ENCODE peak calls at places on chromosomes 12 and 14, in nine cellular contexts. One of them, this sample, is unnamed.

GRCh38 chr14:21723431-21724045 is 49.9 kb upstream of the OR4E1 start:
- DNase-seq in spleen: no peak
- DNase-seq in heart left ventricle: no peak
- DNase-seq in IMR-90: no peak
- DNase-seq in right lobe of liver: no peak
- DNase-seq in prostate gland: no peak
- DNase-seq in breast epithelium: no peak
- DNase-seq in ovary: no peak
- DNase-seq in suprapubic skin: no peak
- DNase-seq in this sample: no peak

GRCh38 chr14:96117101-96117897 is 78.1 kb downstream of the C14orf132 start:
- DNase-seq in IMR-90: peak; percentile 54
- DNase-seq in prostate gland: no peak
- DNase-seq in breast epithelium: no peak
- DNase-seq in heart left ventricle: no peak
- DNase-seq in suprapubic skin: no peak
- DNase-seq in ovary: no peak
- DNase-seq in spleen: no peak
- DNase-seq in right lobe of liver: no peak
- DNase-seq in this sample: no peak

GRCh38 chr12:12881495-12881894 is 9.9 kb upstream of the GPRC5A start:
- DNase-seq in spleen: no peak
- DNase-seq in ovary: no peak
- DNase-seq in IMR-90: peak; percentile 79
- DNase-seq in suprapubic skin: no peak
- DNase-seq in prostate gland: no peak
- DNase-seq in heart left ventricle: no peak
- DNase-seq in right lobe of liver: no peak
- DNase-seq in breast epithelium: no peak
- DNase-seq in this sample: no peak

GRCh38 chr12:127060310-127060847 is 1206.6 kb upstream of the TMEM132C start:
- DNase-seq in ovary: no peak
- DNase-seq in heart left ventricle: no peak
- DNase-seq in prostate gland: no peak
- DNase-seq in suprapubic skin: no peak
- DNase-seq in IMR-90: no peak
- DNase-seq in breast epithelium: no peak
- DNase-seq in spleen: peak; percentile 76
- DNase-seq in right lobe of liver: peak; percentile 54
- DNase-seq in this sample: no peak

GRCh38 chr14:62329427-62329826 is 567.2 kb downstream of the SNAPC1 start:
- DNase-seq in IMR-90: peak; percentile 63
- DNase-seq in spleen: no peak
- DNase-seq in right lobe of liver: no peak
- DNase-seq in prostate gland: no peak
- DNase-seq in heart left ventricle: no peak
- DNase-seq in suprapubic skin: no peak
- DNase-seq in breast epithelium: no peak
- DNase-seq in ovary: no peak
- DNase-seq in this sample: no peak

GRCh38 chr14:72568296-72568992 is 325.5 kb downstream of the DPF3 start:
- DNase-seq in heart left ventricle: no peak
- DNase-seq in IMR-90: no peak
- DNase-seq in ovary: no peak
- DNase-seq in spleen: no peak
- DNase-seq in breast epithelium: no peak
- DNase-seq in right lobe of liver: peak; percentile 78
- DNase-seq in prostate gland: no peak
- DNase-seq in suprapubic skin: no peak
- DNase-seq in this sample: no peak

GRCh38 chr12:132285991-132286681 is 43.3 kb downstream of the GALNT9 start:
- DNase-seq in IMR-90: peak; percentile 21
- DNase-seq in heart left ventricle: peak; percentile 32
- DNase-seq in breast epithelium: peak; percentile 67
- DNase-seq in spleen: no peak
- DNase-seq in right lobe of liver: no peak
- DNase-seq in prostate gland: peak; percentile 53
- DNase-seq in suprapubic skin: no peak
- DNase-seq in ovary: peak; percentile 71
- DNase-seq in this sample: peak; percentile 58

GRCh38 chr14:93959239-93960107 is 16.9 kb downstream of the ASB2 start:
- DNase-seq in ovary: no peak
- DNase-seq in IMR-90: peak; percentile 95
- DNase-seq in suprapubic skin: no peak
- DNase-seq in spleen: peak; percentile 94
- DNase-seq in prostate gland: no peak
- DNase-seq in breast epithelium: peak; percentile 54
- DNase-seq in right lobe of liver: no peak
- DNase-seq in heart left ventricle: peak; percentile 58
- DNase-seq in this sample: peak; percentile 58

GRCh38 chr12:113906411-113907200 is 59.5 kb downstream of the RBM19 start:
- DNase-seq in prostate gland: no peak
- DNase-seq in ovary: no peak
- DNase-seq in breast epithelium: no peak
- DNase-seq in IMR-90: no peak
- DNase-seq in spleen: no peak
- DNase-seq in suprapubic skin: no peak
- DNase-seq in heart left ventricle: no peak
- DNase-seq in right lobe of liver: no peak
- DNase-seq in this sample: no peak

GRCh38 chr12:113900711-113901110 is 65.4 kb downstream of the RBM19 start:
- DNase-seq in right lobe of liver: no peak
- DNase-seq in prostate gland: peak; percentile 27
- DNase-seq in heart left ventricle: no peak
- DNase-seq in spleen: no peak
- DNase-seq in suprapubic skin: no peak
- DNase-seq in IMR-90: no peak
- DNase-seq in breast epithelium: no peak
- DNase-seq in ovary: no peak
- DNase-seq in this sample: no peak

GRCh38 chr12:113905829-113906228 is 60.3 kb downstream of the RBM19 start:
- DNase-seq in heart left ventricle: no peak
- DNase-seq in spleen: no peak
- DNase-seq in breast epithelium: no peak
- DNase-seq in prostate gland: no peak
- DNase-seq in ovary: no peak
- DNase-seq in IMR-90: no peak
- DNase-seq in suprapubic skin: no peak
- DNase-seq in right lobe of liver: no peak
- DNase-seq in this sample: no peak

GRCh38 chr12:113899844-113900471 is 66.2 kb downstream of the RBM19 start:
- DNase-seq in prostate gland: peak; percentile 11
- DNase-seq in ovary: no peak
- DNase-seq in suprapubic skin: no peak
- DNase-seq in IMR-90: no peak
- DNase-seq in right lobe of liver: no peak
- DNase-seq in spleen: no peak
- DNase-seq in heart left ventricle: no peak
- DNase-seq in breast epithelium: no peak
- DNase-seq in this sample: peak; percentile 72

DNA sequence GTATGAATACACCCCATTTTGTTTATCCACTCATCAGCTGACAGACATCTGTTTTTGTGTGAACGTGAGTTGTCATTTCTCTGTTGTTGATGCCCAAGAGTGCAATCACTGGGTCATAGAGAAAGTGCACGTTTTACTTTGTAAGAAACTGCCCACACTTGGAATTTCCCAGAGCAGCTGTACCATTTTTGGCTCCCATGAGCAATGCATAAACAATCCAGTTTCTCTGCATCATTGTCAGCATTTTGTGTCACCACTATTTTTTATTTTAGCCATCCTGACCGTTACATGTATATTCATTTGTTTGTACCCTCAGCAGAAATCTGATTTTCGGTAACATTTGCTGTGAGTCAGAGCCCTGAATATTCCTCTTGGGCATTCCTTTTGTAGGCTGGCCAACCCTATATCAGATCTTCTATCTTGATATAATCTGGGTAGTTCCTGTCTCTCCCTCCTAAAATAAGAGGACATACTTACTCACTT is 62.7 kb downstream of the RBM19 start:
- DNase-seq in breast epithelium: no peak
- DNase-seq in heart left ventricle: no peak
- DNase-seq in prostate gland: no peak
- DNase-seq in ovary: no peak
- DNase-seq in right lobe of liver: no peak
- DNase-seq in suprapubic skin: no peak
- DNase-seq in spleen: no peak
- DNase-seq in IMR-90: peak; percentile 85
- DNase-seq in this sample: no peak
- TF ChIP-seq POLR2A in breast epithelium: no peak
- TF ChIP-seq POLR2A in heart left ventricle: no peak
- TF ChIP-seq POLR2A in prostate gland: no peak
- TF ChIP-seq POLR2A in ovary: no peak
- TF ChIP-seq POLR2A in right lobe of liver: no peak
- TF ChIP-seq POLR2A in suprapubic skin: no peak
- TF ChIP-seq POLR2A in spleen: no peak
- TF ChIP-seq POLR2A in IMR-90: no peak
- TF ChIP-seq POLR2A in this sample: no peak

DNA sequence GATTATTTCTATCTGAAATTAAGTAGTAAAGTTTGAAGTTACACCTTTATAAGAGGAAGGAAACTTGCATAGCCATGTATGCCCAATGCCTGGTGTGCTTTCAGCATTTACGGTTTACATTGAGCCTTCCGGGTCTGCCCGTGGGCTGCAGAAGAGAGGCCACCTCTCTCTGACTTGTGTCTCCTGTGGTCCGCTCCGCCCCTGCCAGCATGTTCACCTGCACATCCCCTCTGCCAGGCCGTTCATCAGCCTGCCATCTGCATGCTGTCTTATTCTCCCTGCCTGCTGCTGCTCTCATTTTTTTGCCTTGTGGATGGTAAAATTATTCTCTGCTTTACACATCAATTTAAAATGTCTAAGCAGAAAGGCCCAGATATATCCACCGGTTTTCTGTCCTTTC is 41.5 kb upstream of the DYNC1H1 start:
- DNase-seq in suprapubic skin: peak; percentile 26
- DNase-seq in right lobe of liver: no peak
- DNase-seq in spleen: peak; percentile 65
- DNase-seq in heart left ventricle: no peak
- DNase-seq in breast epithelium: no peak
- DNase-seq in prostate gland: no peak
- DNase-seq in ovary: no peak
- DNase-seq in IMR-90: no peak
- DNase-seq in this sample: no peak
- H3K36me3 ChIP-seq in suprapubic skin: peaks cover 53% of the 10 kb centered on the region
- H3K36me3 ChIP-seq in right lobe of liver: peaks cover 3% of the 10 kb centered on the region
- H3K36me3 ChIP-seq in spleen: peaks cover 43% of the 10 kb centered on the region
- H3K36me3 ChIP-seq in heart left ventricle: peaks cover 5% of the 10 kb centered on the region
- H3K36me3 ChIP-seq in breast epithelium: no peaks in the 10 kb centered on the region
- H3K36me3 ChIP-seq in prostate gland: peaks cover 7% of the 10 kb centered on the region
- H3K36me3 ChIP-seq in ovary: no peaks in the 10 kb centered on the region
- H3K36me3 ChIP-seq in IMR-90: peaks cover 8% of the 10 kb centered on the region
- H3K36me3 ChIP-seq in this sample: peaks cover 7% of the 10 kb centered on the region

DNA sequence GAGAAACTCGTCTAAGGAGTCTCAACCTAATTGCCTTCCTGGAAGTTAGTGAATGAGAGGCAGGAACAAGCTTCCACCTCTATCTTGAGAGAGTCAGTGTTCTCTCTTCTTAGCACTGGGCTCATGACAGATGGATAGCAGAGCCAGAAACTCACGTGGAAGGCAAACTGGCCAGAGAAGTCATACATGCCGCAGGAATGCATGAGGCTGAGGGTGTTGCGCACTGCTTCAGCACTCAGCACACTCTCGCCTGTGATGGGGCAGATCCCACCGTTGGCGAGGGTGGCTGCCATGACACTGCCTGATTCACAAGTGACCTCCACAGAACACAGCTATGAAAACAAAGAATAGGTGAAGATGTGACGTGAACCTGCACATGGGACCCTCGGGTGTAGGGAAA is 6.0 kb downstream of the SPRYD4 start:
- DNase-seq in ovary: no peak
- DNase-seq in suprapubic skin: no peak
- DNase-seq in breast epithelium: no peak
- DNase-seq in IMR-90: no peak
- DNase-seq in prostate gland: no peak
- DNase-seq in right lobe of liver: no peak
- DNase-seq in spleen: no peak
- DNase-seq in heart left ventricle: peak; percentile 33
- DNase-seq in this sample: no peak
- TF ChIP-seq POLR2A in ovary: no peak
- TF ChIP-seq POLR2A in suprapubic skin: no peak
- TF ChIP-seq POLR2A in breast epithelium: no peak
- TF ChIP-seq POLR2A in IMR-90: no peak
- TF ChIP-seq POLR2A in prostate gland: no peak
- TF ChIP-seq POLR2A in right lobe of liver: no peak
- TF ChIP-seq POLR2A in spleen: no peak
- TF ChIP-seq POLR2A in heart left ventricle: no peak
- TF ChIP-seq POLR2A in this sample: no peak

GRCh38 chr14:59478540-59478939 is 5.7 kb downstream of the L3HYPDH start:
- DNase-seq in breast epithelium: no peak
- DNase-seq in heart left ventricle: no peak
- DNase-seq in IMR-90: no peak
- DNase-seq in ovary: no peak
- DNase-seq in right lobe of liver: no peak
- DNase-seq in suprapubic skin: no peak
- DNase-seq in spleen: no peak
- DNase-seq in prostate gland: no peak
- DNase-seq in this sample: no peak
- H3K36me3 ChIP-seq in breast epithelium: peaks cover 5% of the 10 kb centered on the region
- H3K36me3 ChIP-seq in heart left ventricle: peaks cover 6% of the 10 kb centered on the region
- H3K36me3 ChIP-seq in IMR-90: peaks cover 26% of the 10 kb centered on the region
- H3K36me3 ChIP-seq in ovary: no peaks in the 10 kb centered on the region
- H3K36me3 ChIP-seq in right lobe of liver: peaks cover 4% of the 10 kb centered on the region
- H3K36me3 ChIP-seq in suprapubic skin: peaks cover 23% of the 10 kb centered on the region
- H3K36me3 ChIP-seq in spleen: peaks cover 6% of the 10 kb centered on the region
- H3K36me3 ChIP-seq in prostate gland: no peaks in the 10 kb centered on the region
- H3K36me3 ChIP-seq in this sample: peaks cover 11% of the 10 kb centered on the region

GRCh38 chr12:57522019-57522886 is at the start of gene MBD6:
- DNase-seq in heart left ventricle: peak; percentile 93
- DNase-seq in IMR-90: peak; percentile 91
- DNase-seq in suprapubic skin: peak; percentile 97
- DNase-seq in ovary: peak; percentile 98
- DNase-seq in right lobe of liver: peak; percentile 95
- DNase-seq in breast epithelium: peak; percentile 93
- DNase-seq in spleen: peak; percentile 98
- DNase-seq in prostate gland: peak; percentile 93
- DNase-seq in this sample: peak; percentile 95

GRCh38 chr12:57521475-57522018 is 1.1 kb upstream of the MBD6 start:
- DNase-seq in ovary: peak; percentile 71
- DNase-seq in prostate gland: peak; percentile 40
- DNase-seq in right lobe of liver: peak; percentile 72
- DNase-seq in spleen: peak; percentile 88
- DNase-seq in heart left ventricle: peak; percentile 55
- DNase-seq in breast epithelium: no peak
- DNase-seq in IMR-90: peak; percentile 61
- DNase-seq in suprapubic skin: peak; percentile 80
- DNase-seq in this sample: peak; percentile 52

GRCh38 chr12:57523706-57524614 is 1.3 kb downstream of the MBD6 start:
- DNase-seq in right lobe of liver: no peak
- DNase-seq in prostate gland: no peak
- DNase-seq in breast epithelium: no peak
- DNase-seq in heart left ventricle: no peak
- DNase-seq in IMR-90: no peak
- DNase-seq in suprapubic skin: no peak
- DNase-seq in ovary: peak; percentile 36
- DNase-seq in spleen: peak; percentile 80
- DNase-seq in this sample: no peak

GRCh38 chr12:57524814-57525614 is 2.4 kb downstream of the MBD6 start:
- DNase-seq in spleen: peak; percentile 79
- DNase-seq in suprapubic skin: no peak
- DNase-seq in heart left ventricle: no peak
- DNase-seq in right lobe of liver: no peak
- DNase-seq in ovary: peak; percentile 64
- DNase-seq in prostate gland: no peak
- DNase-seq in breast epithelium: no peak
- DNase-seq in IMR-90: no peak
- DNase-seq in this sample: no peak

GRCh38 chr12:57522887-57523705 is 472 bp downstream of the MBD6 start:
- DNase-seq in heart left ventricle: peak; percentile 79
- DNase-seq in spleen: peak; percentile 94
- DNase-seq in right lobe of liver: peak; percentile 85
- DNase-seq in prostate gland: peak; percentile 48
- DNase-seq in breast epithelium: no peak
- DNase-seq in suprapubic skin: peak; percentile 86
- DNase-seq in IMR-90: peak; percentile 49
- DNase-seq in ovary: peak; percentile 77
- DNase-seq in this sample: peak; percentile 74
- TF ChIP-seq POLR2A in heart left ventricle: no peak
- TF ChIP-seq POLR2A in spleen: no peak
- TF ChIP-seq POLR2A in right lobe of liver: peak; percentile 17
- TF ChIP-seq POLR2A in prostate gland: peak; percentile 59
- TF ChIP-seq POLR2A in breast epithelium: no peak
- TF ChIP-seq POLR2A in suprapubic skin: no peak
- TF ChIP-seq POLR2A in IMR-90: no peak
- TF ChIP-seq POLR2A in ovary: peak; percentile 33
- TF ChIP-seq POLR2A in this sample: no peak